ENCODE peak calls at places on chromosomes 6 and 20, in six cellular contexts. T is H1, H is HepG2, U is K562, B is HCT116, L is GM12878. K is an unnamed sample.

GRCh38 chr6:13190391-13190790 is 137.9 kb downstream of the TBC1D7 start:
- DNase-seq in T (no peak), U (no peak), B (no peak), L (no peak), H (no peak), K (no peak)

GRCh38 chr6:35919085-35919826 is 1.6 kb downstream of the SRPK1 start:
- DNase-seq in U (peak; percentile 37), L (no peak), H (peak; percentile 75), B (no peak), T (no peak), K (no peak)

GRCh38 chr6:116450769-116451740 is 10.1 kb upstream of the CALHM6 start:
- DNase-seq in B (no peak), H (no peak), T (no peak), L (peak; percentile 52), U (peak; percentile 17), K (no peak)

GRCh38 chr6:22081709-22082108 is 215.1 kb downstream of the PRL start:
- DNase-seq in U (no peak), L (peak; percentile 51), T (no peak), B (no peak), H (no peak), K (no peak)

GRCh38 chr20:37902504-37903313 is at the start of gene VSTM2L:
- DNase-seq in H (no peak), T (no peak), L (no peak), B (no peak), U (peak; percentile 30), K (no peak)

GRCh38 chr6:119264854-119265397 is 84.6 kb downstream of the MAN1A1 start:
- DNase-seq in B (no peak), L (no peak), H (no peak), U (no peak), T (no peak), K (no peak)

GRCh38 chr6:17851720-17852161 is 135.7 kb downstream of the KIF13A start:
- DNase-seq in U (no peak), L (no peak), H (no peak), B (no peak), T (no peak), K (no peak)

GRCh38 chr6:36599791-36600209 is 5.6 kb downstream of the SRSF3 start:
- DNase-seq in U (no peak), B (no peak), H (no peak), T (no peak), L (no peak), K (no peak)

GRCh38 chr6:7649037-7649810 is 59.2 kb downstream of the SNRNP48 start:
- DNase-seq in U (no peak), L (peak; percentile 3), H (no peak), T (no peak), B (no peak), K (no peak)

GRCh38 chr6:43803055-43803782 is 33.2 kb downstream of the VEGFA start:
- DNase-seq in L (no peak), T (no peak), U (peak; percentile 58), B (no peak), H (no peak), K (no peak)

GRCh38 chr6:44310241-44310640 is 2.9 kb downstream of the AARS2 start:
- DNase-seq in T (no peak), U (no peak), B (no peak), H (no peak), L (no peak), K (no peak)

GRCh38 chr6:154514481-154514880 is 4.0 kb upstream of the CNKSR3 start:
- DNase-seq in T (no peak), H (no peak), B (no peak), L (no peak), U (no peak), K (no peak)
- TF ChIP-seq ZNF274 in T (no peak), H (no peak), B (no peak), L (no peak), U (no peak), K (no peak)

GRCh38 chr6:26594128-26594493 is 2.6 kb upstream of the ABT1 start:
- DNase-seq in L (no peak), U (no peak), H (no peak), B (no peak), T (no peak), K (no peak)
- H3K9ac ChIP-seq in L (no peak overlapping the region), U (no peak overlapping the region), H (peak overlapping the region; percentile 3), B (no peak overlapping the region), T (no peak overlapping the region), K (no peak overlapping the region)

GRCh38 chr20:24460712-24461111 is 8.7 kb upstream of the SYNDIG1 start:
- DNase-seq in L (no peak), U (no peak), H (no peak), B (no peak), T (no peak), K (no peak)
- H3K4me1 ChIP-seq in L (no peaks in the 10 kb centered on the region), U (no peaks in the 10 kb centered on the region), H (no peaks in the 10 kb centered on the region), B (no peaks in the 10 kb centered on the region), T (peaks cover 18% of the 10 kb centered on the region), K (no peaks in the 10 kb centered on the region)

GRCh38 chr6:56154076-56154475 is 93.3 kb downstream of the COL21A1 start:
- DNase-seq in H (no peak), B (no peak), L (no peak), T (no peak), U (no peak), K (no peak)

GRCh38 chr6:56155634-56156141 is 91.7 kb downstream of the COL21A1 start:
- DNase-seq in B (no peak), T (no peak), L (no peak), U (no peak), H (no peak), K (no peak)

GRCh38 chr6:56151825-56152224 is 95.6 kb downstream of the COL21A1 start:
- DNase-seq in L (no peak), T (no peak), H (no peak), B (no peak), U (no peak), K (no peak)

DNA sequence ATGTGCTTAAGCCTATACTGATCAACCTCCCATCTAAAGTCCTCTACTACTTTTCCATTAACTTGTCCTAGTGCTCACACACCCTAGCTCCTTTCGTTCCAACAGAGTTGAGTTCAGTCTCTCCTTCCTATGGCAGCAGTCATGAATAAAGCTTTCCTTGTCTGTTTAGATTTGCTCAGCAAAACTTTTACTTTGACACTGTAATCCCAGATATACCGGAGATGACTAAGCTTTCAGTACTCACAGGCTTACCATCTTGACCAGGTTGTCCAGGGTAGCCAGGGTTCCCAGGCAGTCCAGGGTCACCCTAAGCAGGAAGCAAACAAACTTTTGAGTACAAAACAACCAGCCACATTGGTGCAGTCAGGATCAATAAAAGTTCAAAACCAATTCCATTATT is 90.7 kb downstream of the COL21A1 start:
- DNase-seq in B (no peak), T (no peak), U (no peak), H (peak; percentile 82), L (no peak), K (no peak)
- TF ChIP-seq ZNF274 in B (no peak), T (no peak), U (no peak), H (no peak), L (no peak), K (no peak)

GRCh38 chr6:108117427-108118358 is 43.2 kb upstream of the OSTM1 start:
- DNase-seq in H (no peak), L (no peak), T (no peak), B (no peak), U (no peak), K (no peak)
- H3K9ac ChIP-seq in H (no peak overlapping the region), L (peak overlapping the region; percentile 15), T (no peak overlapping the region), B (no peak overlapping the region), U (peak overlapping the region; percentile 42), K (no peak overlapping the region)

GRCh38 chr20:44695295-44696230 is 19.6 kb upstream of the CCN5 start:
- DNase-seq in H (no peak), L (no peak), T (no peak), U (no peak), B (no peak), K (no peak)

GRCh38 chr20:44696315-44696714 is 18.9 kb upstream of the CCN5 start:
- DNase-seq in H (peak; percentile 37), T (no peak), B (no peak), L (no peak), U (peak; percentile 17), K (no peak)

GRCh38 chr20:44700306-44700705 is 14.9 kb upstream of the CCN5 start:
- DNase-seq in L (no peak), H (no peak), B (no peak), U (no peak), T (no peak), K (no peak)

GRCh38 chr20:44701116-44701865 is 13.9 kb upstream of the CCN5 start:
- DNase-seq in L (no peak), H (peak; percentile 41), T (no peak), B (no peak), U (no peak), K (no peak)

DNA sequence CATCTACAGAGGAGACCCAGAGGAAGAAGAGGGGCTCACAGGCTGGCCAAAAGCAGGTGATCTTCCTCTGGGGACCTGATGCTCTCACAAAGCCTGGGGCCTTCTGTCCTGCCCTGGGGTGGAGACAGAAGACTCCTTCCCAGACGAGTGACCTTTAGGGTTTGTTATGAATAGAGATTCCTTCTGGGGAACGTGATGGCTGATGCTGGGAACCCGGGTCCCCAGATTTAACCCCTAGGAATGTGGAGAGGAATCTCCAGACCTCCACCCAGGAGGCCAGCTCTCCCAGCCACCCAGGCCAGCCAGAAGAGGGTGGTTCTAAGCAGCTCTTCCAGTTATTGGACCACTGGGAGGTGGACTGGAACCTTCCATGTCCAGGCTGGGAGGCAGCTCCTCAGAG is 16.8 kb upstream of the CCN5 start:
- DNase-seq in U (no peak), B (no peak), H (no peak), L (no peak), T (no peak), K (no peak)
- H3K4me1 ChIP-seq in U (no peaks in the 10 kb centered on the region), B (peaks cover 18% of the 10 kb centered on the region), H (peaks cover 11% of the 10 kb centered on the region), L (peaks cover 29% of the 10 kb centered on the region), T (peaks cover 2% of the 10 kb centered on the region), K (peaks cover 25% of the 10 kb centered on the region)